ENCODE peak calls at places on chromosomes 16 and 17, in four cellular contexts. One of them, this sample, is unnamed.
A peak's percentile ranks its signal among the peaks of the same experiment; 100 is the strongest.

GRCh38 chr17:78784397-78784751 is 2.3 kb upstream of the CYTH1 start:
- DNase-seq in CD8-positive, alpha-beta T cell: no peak
- DNase-seq in A549: no peak
- DNase-seq in cardiac muscle cell: no peak
- DNase-seq in this sample: no peak

GRCh38 chr16:50769-51591 is 2.4 kb downstream of the POLR3K start:
- DNase-seq in CD8-positive, alpha-beta T cell: peak; percentile 6
- DNase-seq in A549: no peak
- DNase-seq in cardiac muscle cell: no peak
- DNase-seq in this sample: no peak

GRCh38 chr17:17422641-17423040 is 54.2 kb upstream of the MED9 start:
- DNase-seq in CD8-positive, alpha-beta T cell: no peak
- DNase-seq in A549: no peak
- DNase-seq in cardiac muscle cell: no peak
- DNase-seq in this sample: no peak

GRCh38 chr17:64003526-64004121 is 5.5 kb downstream of the PRR29 start:
- DNase-seq in CD8-positive, alpha-beta T cell: no peak
- DNase-seq in A549: no peak
- DNase-seq in cardiac muscle cell: no peak
- DNase-seq in this sample: peak; percentile 70

GRCh38 chr17:652310-652709 is 62.3 kb downstream of the VPS53 start:
- DNase-seq in CD8-positive, alpha-beta T cell: no peak
- DNase-seq in A549: no peak
- DNase-seq in cardiac muscle cell: peak; percentile 45
- DNase-seq in this sample: no peak

GRCh38 chr17:67608691-67609090 is 109.0 kb upstream of the NOL11 start:
- DNase-seq in CD8-positive, alpha-beta T cell: no peak
- DNase-seq in A549: no peak
- DNase-seq in cardiac muscle cell: peak; percentile 90
- DNase-seq in this sample: peak; percentile 79

GRCh38 chr17:42342242-42343008 is 45.8 kb downstream of the STAT3 start:
- DNase-seq in CD8-positive, alpha-beta T cell: no peak
- DNase-seq in A549: no peak
- DNase-seq in cardiac muscle cell: no peak
- DNase-seq in this sample: peak; percentile 31

GRCh38 chr16:55559233-55559632 is 7.3 kb upstream of the CAPNS2 start:
- DNase-seq in CD8-positive, alpha-beta T cell: no peak
- DNase-seq in A549: no peak
- DNase-seq in cardiac muscle cell: peak; percentile 55
- DNase-seq in this sample: no peak

GRCh38 chr16:27572711-27573110 is 22.8 kb downstream of the KATNIP start:
- DNase-seq in CD8-positive, alpha-beta T cell: no peak
- DNase-seq in A549: no peak
- DNase-seq in cardiac muscle cell: peak; percentile 68
- DNase-seq in this sample: no peak

GRCh38 chr16:88017551-88018101 is 66.4 kb downstream of the BANP start:
- DNase-seq in CD8-positive, alpha-beta T cell: no peak
- DNase-seq in A549: no peak
- DNase-seq in cardiac muscle cell: no peak
- DNase-seq in this sample: no peak

GRCh38 chr17:75325827-75326586 is 36.8 kb upstream of the SLC25A19 start:
- DNase-seq in CD8-positive, alpha-beta T cell: no peak
- DNase-seq in A549: no peak
- DNase-seq in cardiac muscle cell: peak; percentile 90
- DNase-seq in this sample: peak; percentile 71

GRCh38 chr17:78748730-78749317 is 33.2 kb downstream of the CYTH1 start:
- DNase-seq in CD8-positive, alpha-beta T cell: peak; percentile 88
- DNase-seq in A549: no peak
- DNase-seq in cardiac muscle cell: peak; percentile 54
- DNase-seq in this sample: no peak

GRCh38 chr17:66976781-66977201 is 12.3 kb downstream of the CACNG4 start:
- DNase-seq in CD8-positive, alpha-beta T cell: no peak
- DNase-seq in A549: no peak
- DNase-seq in cardiac muscle cell: peak; percentile 25
- DNase-seq in this sample: peak; percentile 81

GRCh38 chr17:37742114-37742761 is 2.6 kb downstream of the HNF1B start:
- DNase-seq in CD8-positive, alpha-beta T cell: no peak
- DNase-seq in A549: peak; percentile 48
- DNase-seq in cardiac muscle cell: no peak
- DNase-seq in this sample: no peak

GRCh38 chr16:50393461-50394214 is 24.9 kb upstream of the BRD7 start:
- DNase-seq in CD8-positive, alpha-beta T cell: no peak
- DNase-seq in A549: no peak
- DNase-seq in cardiac muscle cell: no peak
- DNase-seq in this sample: no peak

GRCh38 chr16:73068546-73069401 is 20.8 kb upstream of the ZFHX3 start:
- DNase-seq in CD8-positive, alpha-beta T cell: no peak
- DNase-seq in A549: no peak
- DNase-seq in cardiac muscle cell: peak; percentile 94
- DNase-seq in this sample: peak; percentile 99

GRCh38 chr16:23148513-23149266 is 562 bp downstream of the USP31 start:
- DNase-seq in CD8-positive, alpha-beta T cell: peak; percentile 48
- DNase-seq in A549: peak; percentile 35
- DNase-seq in cardiac muscle cell: peak; percentile 62
- DNase-seq in this sample: peak; percentile 91

GRCh38 chr16:57190136-57190535 is 4.0 kb downstream of the RSPRY1 start:
- DNase-seq in CD8-positive, alpha-beta T cell: no peak
- DNase-seq in A549: no peak
- DNase-seq in cardiac muscle cell: no peak
- DNase-seq in this sample: no peak

GRCh38 chr16:57191056-57191536 is 5.0 kb downstream of the RSPRY1 start:
- DNase-seq in CD8-positive, alpha-beta T cell: no peak
- DNase-seq in A549: peak; percentile 10
- DNase-seq in cardiac muscle cell: peak; percentile 24
- DNase-seq in this sample: peak; percentile 78

GRCh38 chr16:57192146-57192545 is 6.0 kb downstream of the RSPRY1 start:
- DNase-seq in CD8-positive, alpha-beta T cell: no peak
- DNase-seq in A549: no peak
- DNase-seq in cardiac muscle cell: no peak
- DNase-seq in this sample: no peak

GRCh38 chr16:57194512-57194911 is 8.4 kb downstream of the RSPRY1 start:
- DNase-seq in CD8-positive, alpha-beta T cell: no peak
- DNase-seq in A549: peak; percentile 90
- DNase-seq in cardiac muscle cell: peak; percentile 88
- DNase-seq in this sample: peak; percentile 91

DNA sequence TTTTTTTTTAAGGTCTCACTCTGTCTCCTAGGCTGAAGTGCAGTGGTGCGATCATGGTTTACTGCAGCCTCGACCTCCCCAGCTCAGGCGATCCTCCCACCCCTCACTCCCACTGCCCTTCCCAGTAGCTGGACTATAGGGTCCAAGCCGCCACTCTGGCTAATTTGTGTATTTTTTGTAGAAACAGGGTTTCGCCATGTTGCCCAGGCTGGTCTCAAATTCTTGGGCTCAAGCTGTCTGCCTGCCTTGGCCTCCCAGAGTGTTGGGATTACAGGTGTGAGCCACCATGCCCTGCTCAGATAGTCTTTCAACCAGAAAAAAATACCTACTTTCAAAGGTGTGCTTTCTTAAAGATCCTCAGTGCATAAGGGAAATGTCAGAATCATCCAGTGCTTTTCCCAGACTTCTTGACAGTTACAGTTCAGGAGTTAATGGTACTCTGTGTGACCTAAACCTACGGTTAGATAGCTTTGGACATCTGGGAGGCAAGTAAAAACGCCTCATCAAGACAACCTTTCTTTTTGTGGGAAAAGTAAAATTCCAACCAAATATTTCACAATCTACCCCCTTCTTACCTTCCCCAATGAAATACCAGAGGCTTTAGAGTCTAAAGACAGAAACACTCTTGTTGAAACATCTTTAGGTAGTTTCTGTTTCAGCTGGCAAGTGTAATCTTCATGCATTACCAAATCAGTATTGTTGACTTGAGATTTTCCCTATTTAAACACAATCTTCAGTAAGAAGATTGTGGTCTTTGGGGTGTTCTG is 6.8 kb downstream of the RSPRY1 start:
- DNase-seq in CD8-positive, alpha-beta T cell: no peak
- DNase-seq in A549: no peak
- DNase-seq in cardiac muscle cell: peak; percentile 52
- DNase-seq in this sample: no peak
- H3K4me1 ChIP-seq in CD8-positive, alpha-beta T cell: peaks cover 24% of the 10 kb centered on the region
- H3K4me1 ChIP-seq in A549: peaks cover 77% of the 10 kb centered on the region
- H3K4me1 ChIP-seq in cardiac muscle cell: peaks cover 8% of the 10 kb centered on the region
- H3K4me1 ChIP-seq in this sample: peaks cover 67% of the 10 kb centered on the region

DNA sequence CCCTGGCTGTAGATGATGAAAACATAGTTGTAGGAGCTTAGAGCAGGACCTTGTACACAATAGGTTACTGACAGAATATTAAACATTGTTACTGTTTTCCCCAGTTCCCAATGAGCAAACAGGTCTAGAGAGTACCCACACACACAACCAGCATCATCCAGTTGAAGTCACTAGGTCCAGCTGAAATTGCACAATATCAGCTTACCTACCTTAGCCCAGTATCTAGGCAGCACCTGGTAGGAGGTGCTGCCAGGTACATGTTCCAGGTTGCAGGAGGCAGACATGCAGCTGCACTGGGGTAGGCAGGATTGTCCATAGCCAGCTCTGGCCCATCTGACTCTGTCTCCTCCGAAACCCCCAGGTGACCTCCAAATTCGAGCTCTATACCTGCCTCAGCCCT is 1.5 kb upstream of the SYCE1L start:
- DNase-seq in CD8-positive, alpha-beta T cell: no peak
- DNase-seq in A549: no peak
- DNase-seq in cardiac muscle cell: no peak
- DNase-seq in this sample: no peak
- H3K4me1 ChIP-seq in CD8-positive, alpha-beta T cell: peaks cover 11% of the 10 kb centered on the region
- H3K4me1 ChIP-seq in A549: peaks cover under 1% of the 10 kb centered on the region
- H3K4me1 ChIP-seq in cardiac muscle cell: no peaks in the 10 kb centered on the region
- H3K4me1 ChIP-seq in this sample: no peaks in the 10 kb centered on the region

DNA sequence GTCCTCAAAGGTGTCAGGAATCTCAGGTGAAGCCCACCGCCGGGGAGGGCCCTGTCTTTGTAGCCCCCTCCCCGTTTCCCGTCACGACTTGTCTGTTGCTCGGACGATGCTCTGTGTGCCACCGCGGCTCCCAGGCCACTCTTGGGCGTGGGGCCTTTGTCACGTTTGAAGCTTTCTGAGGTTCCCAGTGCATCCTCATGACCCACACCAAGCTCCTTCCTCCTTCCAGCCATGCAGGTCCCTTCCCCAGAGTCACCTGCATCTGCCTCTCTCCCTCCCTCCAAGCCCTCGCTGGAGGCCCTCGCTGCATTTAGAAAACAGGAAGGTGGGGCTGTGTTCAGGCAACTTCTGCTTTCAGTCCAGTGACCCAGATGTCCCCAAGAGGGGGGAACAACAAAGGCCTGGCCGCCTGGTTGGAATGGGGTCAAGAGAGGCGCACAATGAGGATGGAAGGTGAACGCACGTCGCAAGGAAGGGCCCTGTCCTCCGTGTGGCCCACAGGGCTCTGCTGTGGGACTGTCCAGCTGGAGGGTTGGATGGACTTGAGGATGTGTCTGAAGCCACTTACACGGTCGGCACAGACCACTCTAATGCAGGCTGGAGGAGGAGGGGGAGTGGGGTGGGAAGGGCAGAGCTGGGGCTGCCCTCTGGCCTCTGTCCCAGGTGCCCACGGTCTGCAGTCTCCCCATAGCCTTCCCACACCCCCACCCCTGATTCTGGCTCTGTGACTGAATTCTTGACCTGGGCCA is 59.8 kb downstream of the OR1D5 start:
- DNase-seq in CD8-positive, alpha-beta T cell: no peak
- DNase-seq in A549: no peak
- DNase-seq in cardiac muscle cell: no peak
- DNase-seq in this sample: no peak
- H3K4me1 ChIP-seq in CD8-positive, alpha-beta T cell: peaks cover 28% of the 10 kb centered on the region
- H3K4me1 ChIP-seq in A549: peaks cover 46% of the 10 kb centered on the region
- H3K4me1 ChIP-seq in cardiac muscle cell: peaks cover 27% of the 10 kb centered on the region
- H3K4me1 ChIP-seq in this sample: peaks cover 22% of the 10 kb centered on the region

DNA sequence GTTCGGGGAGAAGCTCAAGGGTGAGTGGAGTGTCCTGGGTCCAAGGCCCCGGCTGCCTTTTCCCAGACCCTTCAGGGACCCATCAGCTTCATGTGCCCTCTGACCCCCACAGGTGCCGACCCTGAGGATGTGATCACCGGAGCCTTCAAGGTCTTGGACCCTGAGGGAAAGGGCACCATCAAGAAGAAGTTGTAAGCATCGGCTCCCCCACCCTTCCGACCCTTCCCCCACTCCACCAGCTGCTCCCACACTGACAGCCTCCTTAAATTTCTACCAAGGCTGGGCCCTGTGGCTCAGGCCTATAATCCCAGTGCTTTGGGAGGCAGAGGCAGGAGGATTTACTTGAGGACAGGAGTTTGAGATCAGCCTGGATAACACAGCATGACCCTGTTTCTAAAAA is 1.9 kb downstream of the MYL11 start:
- DNase-seq in CD8-positive, alpha-beta T cell: no peak
- DNase-seq in A549: no peak
- DNase-seq in cardiac muscle cell: no peak
- DNase-seq in this sample: no peak
- H3K4me1 ChIP-seq in CD8-positive, alpha-beta T cell: peaks cover 46% of the 10 kb centered on the region
- H3K4me1 ChIP-seq in A549: peaks cover 14% of the 10 kb centered on the region
- H3K4me1 ChIP-seq in cardiac muscle cell: peaks cover 23% of the 10 kb centered on the region
- H3K4me1 ChIP-seq in this sample: peaks cover 14% of the 10 kb centered on the region

DNA sequence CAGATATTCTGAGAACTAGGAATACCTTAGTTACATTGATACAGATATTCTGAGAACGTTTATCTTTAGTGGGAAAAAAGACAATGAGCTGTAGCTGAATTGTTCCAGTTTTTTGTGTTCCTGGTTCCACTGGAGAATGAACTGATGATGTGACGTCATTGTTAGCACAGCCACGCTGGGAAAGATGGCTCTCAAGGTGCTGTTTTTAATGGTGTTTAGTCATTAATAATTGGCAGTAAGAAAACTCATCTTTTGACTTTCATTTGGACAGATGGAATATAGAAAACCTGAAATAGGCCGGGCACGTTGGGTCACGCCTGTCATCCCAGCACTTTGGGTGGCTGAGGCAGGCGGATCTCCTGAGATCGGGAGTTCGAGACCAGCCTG is 10.4 kb downstream of the FOXK2 start:
- DNase-seq in CD8-positive, alpha-beta T cell: no peak
- DNase-seq in A549: no peak
- DNase-seq in cardiac muscle cell: no peak
- DNase-seq in this sample: no peak
- H3K4me1 ChIP-seq in CD8-positive, alpha-beta T cell: peaks cover 41% of the 10 kb centered on the region
- H3K4me1 ChIP-seq in A549: peaks cover 45% of the 10 kb centered on the region
- H3K4me1 ChIP-seq in cardiac muscle cell: peaks cover 35% of the 10 kb centered on the region
- H3K4me1 ChIP-seq in this sample: peaks cover 22% of the 10 kb centered on the region

GRCh38 chr17:72928454-72929136 is 163.9 kb downstream of the SLC39A11 start:
- DNase-seq in CD8-positive, alpha-beta T cell: no peak
- DNase-seq in A549: no peak
- DNase-seq in cardiac muscle cell: no peak
- DNase-seq in this sample: no peak

GRCh38 chr17:72926171-72926570 is 166.3 kb downstream of the SLC39A11 start:
- DNase-seq in CD8-positive, alpha-beta T cell: no peak
- DNase-seq in A549: no peak
- DNase-seq in cardiac muscle cell: no peak
- DNase-seq in this sample: no peak

GRCh38 chr17:72927760-72928159 is 164.7 kb downstream of the SLC39A11 start:
- DNase-seq in CD8-positive, alpha-beta T cell: no peak
- DNase-seq in A549: no peak
- DNase-seq in cardiac muscle cell: no peak
- DNase-seq in this sample: no peak

GRCh38 chr17:72930031-72930430 is 162.5 kb downstream of the SLC39A11 start:
- DNase-seq in CD8-positive, alpha-beta T cell: no peak
- DNase-seq in A549: no peak
- DNase-seq in cardiac muscle cell: no peak
- DNase-seq in this sample: no peak

GRCh38 chr17:72927146-72927545 is 165.3 kb downstream of the SLC39A11 start:
- DNase-seq in CD8-positive, alpha-beta T cell: no peak
- DNase-seq in A549: no peak
- DNase-seq in cardiac muscle cell: no peak
- DNase-seq in this sample: no peak
- H3K4me1 ChIP-seq in CD8-positive, alpha-beta T cell: peaks cover 8% of the 10 kb centered on the region
- H3K4me1 ChIP-seq in A549: no peaks in the 10 kb centered on the region
- H3K4me1 ChIP-seq in cardiac muscle cell: no peaks in the 10 kb centered on the region
- H3K4me1 ChIP-seq in this sample: no peaks in the 10 kb centered on the region

This sample was measured in osteoblast.